ENCODE peak calls at places on chromosomes 12 and 14, in four cellular contexts. Q is testis, H is gastrocnemius medialis, I is thoracic aorta. L is an unnamed sample.

GRCh38 chr14:72478397-72479025 is 415.4 kb downstream of the DPF3 start:
- DNase-seq in Q (no peak), H (no peak), I (no peak), L (no peak)

GRCh38 chr12:32896438-32897275 is at the start of gene PKP2:
- DNase-seq in Q (peak), H (peak), I (no peak), L (peak)

GRCh38 chr12:84912191-84913142 is at the start of gene SLC6A15:
- DNase-seq in Q (peak), H (no peak), I (no peak), L (peak)

GRCh38 chr14:28744126-28744525 is 22.5 kb upstream of the FOXG1 start:
- DNase-seq in Q (no peak), H (no peak), I (no peak), L (no peak)

GRCh38 chr12:1800646-1801284 is 19.6 kb upstream of the LRTM2 start:
- DNase-seq in Q (no peak), H (peak), I (no peak), L (peak)

GRCh38 chr14:72515779-72516770 is 377.8 kb downstream of the DPF3 start:
- DNase-seq in Q (peak), H (no peak), I (no peak), L (no peak)

GRCh38 chr12:4438834-4439596 is 6.6 kb downstream of the FGF6 start:
- DNase-seq in Q (no peak), H (no peak), I (no peak), L (no peak)

GRCh38 chr14:52079239-52079956 is 10.5 kb upstream of the NID2 start:
- DNase-seq in Q (no peak), H (no peak), I (no peak), L (no peak)

GRCh38 chr12:5589055-5589454 is 157.1 kb downstream of the NTF3 start:
- DNase-seq in Q (no peak), H (no peak), I (no peak), L (no peak)

GRCh38 chr12:117255386-117255785 is 65.1 kb upstream of the FBXO21 start:
- DNase-seq in Q (no peak), H (no peak), I (no peak), L (no peak)

GRCh38 chr14:99325591-99325990 is 53.6 kb upstream of the BCL11B start:
- DNase-seq in Q (no peak), H (no peak), I (no peak), L (no peak)

GRCh38 chr14:77053046-77053841 is 24.7 kb upstream of the IRF2BPL start:
- DNase-seq in Q (peak), H (peak), I (no peak), L (peak)

GRCh38 chr12:31890295-31891285 is 68.6 kb upstream of the RESF1 start:
- DNase-seq in Q (no peak), H (no peak), I (no peak), L (no peak)

GRCh38 chr12:3075315-3075714 is 1.9 kb upstream of the TSPAN9 start:
- DNase-seq in Q (no peak), H (no peak), I (no peak), L (no peak)

GRCh38 chr14:50363734-50364113 is 33.0 kb downstream of the CDKL1 start:
- DNase-seq in Q (no peak), H (peak), I (no peak), L (no peak)

GRCh38 chr12:94244165-94245133 is 96.1 kb downstream of the PLXNC1 start:
- DNase-seq in Q (no peak), H (peak), I (no peak), L (no peak)

GRCh38 chr12:116358850-116359761 is 81.6 kb upstream of the MED13L start:
- DNase-seq in Q (peak), H (peak), I (peak), L (peak)

GRCh38 chr12:42332301-42332894 is 6.4 kb downstream of the PPHLN1 start:
- DNase-seq in Q (peak), H (no peak), I (no peak), L (peak)

GRCh38 chr14:38224328-38224727 is 16.6 kb downstream of the SSTR1 start:
- DNase-seq in Q (no peak), H (no peak), I (no peak), L (no peak)

GRCh38 chr14:75513911-75514672 is 8.2 kb upstream of the BATF start:
- DNase-seq in Q (no peak), H (no peak), I (no peak), L (no peak)

GRCh38 chr14:25396128-25396527 is 346.2 kb upstream of the STXBP6 start:
- DNase-seq in Q (no peak), H (no peak), I (no peak), L (no peak)

GRCh38 chr14:89349196-89350008 is 67.6 kb downstream of the FOXN3 start:
- DNase-seq in Q (no peak), H (peak), I (no peak), L (peak)

GRCh38 chr12:71162832-71163711 is 5.3 kb upstream of the TSPAN8 start:
- DNase-seq in Q (no peak), H (no peak), I (no peak), L (no peak)

GRCh38 chr14:75294649-75295033 is 16.0 kb downstream of the FOS start:
- DNase-seq in Q (no peak), H (no peak), I (no peak), L (no peak)

GRCh38 chr12:54413284-54414190 is 5.5 kb downstream of the ITGA5 start:
- DNase-seq in Q (no peak), H (peak), I (no peak), L (no peak)

GRCh38 chr14:58746261-58746660 is 108.5 kb downstream of the DACT1 start:
- DNase-seq in Q (no peak), H (no peak), I (no peak), L (no peak)

GRCh38 chr14:103834956-103835355 is 12.4 kb downstream of the PPP1R13B start:
- DNase-seq in Q (no peak), H (no peak), I (no peak), L (no peak)

GRCh38 chr14:37594916-37595808 is at the start of the genes FOXA1 and TTC6:
- DNase-seq in Q (peak), H (no peak), I (no peak), L (peak)

GRCh38 chr14:102510616-102511520 is 1.3 kb upstream of the ANKRD9 start:
- DNase-seq in Q (peak), H (peak), I (no peak), L (peak)

GRCh38 chr12:62860501-62861156 is 74.3 kb downstream of the PPM1H start:
- DNase-seq in Q (peak), H (no peak), I (no peak), L (no peak)

GRCh38 chr12:97223419-97223818 is 239.2 kb upstream of the RMST start:
- DNase-seq in Q (no peak), H (no peak), I (no peak), L (no peak)

GRCh38 chr12:57522887-57523705 is 472 bp downstream of the MBD6 start:
- DNase-seq in Q (peak), H (peak), I (peak), L (peak)

GRCh38 chr14:77140343-77140936 is 1.2 kb downstream of the ZDHHC22 start:
- DNase-seq in Q (no peak), H (no peak), I (no peak), L (no peak)

GRCh38 chr12:12927211-12928079 is 24.5 kb downstream of the GPRC5D start:
- DNase-seq in Q (peak), H (peak), I (no peak), L (peak)

DNA sequence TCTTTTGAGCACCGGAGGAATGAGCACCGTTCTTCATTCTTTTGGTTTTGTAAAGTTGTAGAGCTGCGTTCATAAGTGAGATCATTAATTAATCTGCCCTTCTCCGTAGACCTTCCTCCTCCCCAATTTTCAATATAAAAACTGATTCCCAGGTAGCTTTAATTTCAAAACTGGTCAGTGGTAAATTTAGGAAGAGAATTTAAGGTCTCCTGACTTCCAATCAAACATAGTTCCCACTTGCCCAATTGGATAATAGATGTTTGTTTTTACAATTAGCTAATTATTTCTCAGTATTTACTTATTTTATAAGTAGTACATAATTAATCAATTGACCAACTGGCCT is 27.2 kb upstream of the YBX3 start:
- DNase-seq in Q (no peak), H (no peak), I (no peak), L (no peak)
- TF ChIP-seq CTCF in Q (no peak), H (peak), I (no peak), L (peak)

DNA sequence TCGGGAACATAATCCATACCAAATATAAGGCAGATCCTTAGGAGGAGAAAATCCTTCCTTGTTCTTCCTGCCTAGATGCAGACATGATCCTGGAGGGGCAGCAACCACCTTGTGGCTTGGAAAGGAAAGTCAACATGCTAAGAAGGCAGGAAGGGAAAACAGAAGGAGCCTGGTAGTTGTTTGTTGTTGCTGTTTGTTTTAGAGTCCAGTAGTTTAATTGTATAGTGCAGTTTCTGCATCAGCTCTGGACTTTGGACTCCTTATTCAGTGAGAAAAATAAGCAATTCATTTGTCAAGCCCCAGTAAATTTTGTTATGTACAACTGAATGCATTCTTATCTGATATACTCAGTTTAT is 45.7 kb upstream of the APPL2 start:
- DNase-seq in Q (no peak), H (no peak), I (no peak), L (no peak)
- TF ChIP-seq CTCF in Q (no peak), H (no peak), I (no peak), L (no peak)

GRCh38 chr12:110281549-110282342 is 699 bp downstream of the ATP2A2 start:
- DNase-seq in Q (peak), H (peak), I (no peak), L (peak)
- TF ChIP-seq CTCF in Q (no peak), H (no peak), I (no peak), L (no peak)

GRCh38 chr12:56223571-56224101 is 506 bp upstream of the NABP2 start:
- DNase-seq in Q (no peak), H (no peak), I (no peak), L (no peak)

GRCh38 chr12:56220611-56221232 is 1.0 kb downstream of the RNF41 start:
- DNase-seq in Q (no peak), H (no peak), I (no peak), L (no peak)

GRCh38 chr12:56221233-56221756 is 427 bp downstream of the RNF41 start:
- DNase-seq in Q (peak), H (peak), I (peak), L (peak)

GRCh38 chr12:56222531-56222895 is 791 bp upstream of the RNF41 start:
- DNase-seq in Q (no peak), H (no peak), I (no peak), L (no peak)

GRCh38 chr12:56221757-56222530 is at the start of gene RNF41:
- DNase-seq in Q (peak), H (peak), I (peak), L (peak)
- TF ChIP-seq CTCF in Q (no peak), H (no peak), I (peak), L (peak)

GRCh38 chr12:100154472-100155247 is 12.0 kb upstream of the BLTP3B start:
- DNase-seq in Q (peak), H (peak), I (no peak), L (peak)
- TF ChIP-seq CTCF in Q (peak), H (peak), I (peak), L (peak)

GRCh38 chr12:127162307-127162706 is 1104.7 kb upstream of the TMEM132C start:
- DNase-seq in Q (peak), H (no peak), I (no peak), L (no peak)
- TF ChIP-seq CTCF in Q (no peak), H (no peak), I (no peak), L (no peak)

GRCh38 chr14:90658541-90658967 is 157.7 kb downstream of the TTC7B start:
- DNase-seq in Q (no peak), H (no peak), I (no peak), L (no peak)
- TF ChIP-seq CTCF in Q (no peak), H (no peak), I (no peak), L (no peak)

GRCh38 chr12:45655186-45655585 is 74.3 kb upstream of the ARID2 start:
- DNase-seq in Q (no peak), H (no peak), I (no peak), L (no peak)
- TF ChIP-seq CTCF in Q (no peak), H (no peak), I (no peak), L (no peak)

DNA sequence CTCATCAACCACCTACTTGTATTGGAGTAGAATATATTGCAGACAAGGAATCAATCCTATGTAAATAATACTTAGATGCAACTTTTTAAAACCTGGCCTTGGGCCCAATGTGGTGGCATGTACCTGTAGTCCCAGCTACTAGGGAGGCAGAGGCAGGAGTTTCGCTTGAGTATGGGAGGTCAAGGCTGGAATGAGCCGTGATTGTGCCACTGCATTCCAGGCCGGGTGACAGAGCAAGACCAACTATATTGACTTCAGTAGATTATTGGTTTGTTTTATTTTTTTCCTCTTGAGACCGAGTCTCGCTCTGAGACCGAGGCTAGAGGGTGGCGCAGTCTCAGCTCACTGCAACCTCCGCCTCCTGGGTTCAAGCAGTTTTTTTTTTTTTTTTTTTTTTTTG is 3.6 kb downstream of the LARP4 start:
- DNase-seq in Q (no peak), H (no peak), I (no peak), L (no peak)
- TF ChIP-seq CTCF in Q (no peak), H (no peak), I (no peak), L (no peak)